ENCODE peak calls at places on chromosomes 11 and 22, in five cellular contexts. D, G, E, T and X are unnamed samples.

GRCh38 chr11:11706022-11706421 is 84.2 kb upstream of the GALNT18 start:
- DNase-seq in G (peak; percentile 59), T (peak; percentile 65), D (no peak), E (no peak), X (no peak)

GRCh38 chr22:30889996-30890480 is 78.5 kb downstream of the MORC2 start:
- DNase-seq in D (no peak), E (no peak), T (no peak), G (no peak), X (peak; percentile 40)

GRCh38 chr11:95082576-95083001 is 7.1 kb upstream of the ENDOD1 start:
- DNase-seq in T (no peak), G (no peak), D (no peak), E (no peak), X (no peak)

GRCh38 chr22:36086170-36086490 is 57.5 kb upstream of the RBFOX2 start:
- DNase-seq in G (no peak), E (peak; percentile 48), T (no peak), D (no peak), X (no peak)

GRCh38 chr11:119179983-119180382 is 5.3 kb upstream of the NHERF4 start:
- DNase-seq in D (no peak), G (no peak), E (no peak), T (no peak), X (no peak)

GRCh38 chr22:47295982-47296381 is 533.5 kb downstream of the TBC1D22A start:
- DNase-seq in T (no peak), D (no peak), G (no peak), E (no peak), X (no peak)

GRCh38 chr11:92253945-92254344 is 29.3 kb downstream of the FAT3 start:
- DNase-seq in G (no peak), D (peak; percentile 49), T (no peak), E (no peak), X (no peak)

GRCh38 chr22:44109417-44109816 is 71.3 kb upstream of the PARVG start:
- DNase-seq in G (peak; percentile 4), T (no peak), D (no peak), E (no peak), X (no peak)

GRCh38 chr22:39723899-39724351 is 153.4 kb downstream of the CACNA1I start:
- DNase-seq in G (no peak), D (peak; percentile 85), T (peak; percentile 16), E (no peak), X (peak; percentile 51)

GRCh38 chr11:2444301-2445106 is at the start of the genes KCNQ1 and TRPM5:
- DNase-seq in G (peak; percentile 61), E (peak; percentile 28), T (no peak), D (no peak), X (peak; percentile 64)

GRCh38 chr11:30392221-30392784 is 69.4 kb downstream of the ARL14EP start:
- DNase-seq in D (peak; percentile 37), G (no peak), T (peak; percentile 2), E (no peak), X (no peak)

GRCh38 chr11:64238999-64239398 is 1.9 kb upstream of the FKBP2 start:
- DNase-seq in D (no peak), E (no peak), G (no peak), T (no peak), X (peak; percentile 49)

GRCh38 chr22:38291201-38291777 is 18.5 kb upstream of the TMEM184B start:
- DNase-seq in T (no peak), G (no peak), E (no peak), D (no peak), X (no peak)

GRCh38 chr11:31959711-31960110 is 131.2 kb upstream of the RCN1 start:
- DNase-seq in T (peak; percentile 43), D (no peak), G (no peak), E (peak; percentile 9), X (no peak)

GRCh38 chr11:17476317-17477083 is at the start of gene ABCC8:
- DNase-seq in E (peak; percentile 22), T (peak; percentile 15), G (no peak), D (no peak), X (no peak)

GRCh38 chr11:116379185-116379828 is 393.5 kb downstream of the BUD13 start:
- DNase-seq in E (no peak), T (no peak), G (no peak), D (peak; percentile 42), X (no peak)

GRCh38 chr11:1011320-1011698 is 25.2 kb downstream of the MUC6 start:
- DNase-seq in T (no peak), E (no peak), G (no peak), D (no peak), X (no peak)

GRCh38 chr22:19448739-19449421 is 1.4 kb upstream of the C22orf39 start:
- DNase-seq in D (no peak), T (no peak), E (no peak), G (no peak), X (no peak)

GRCh38 chr11:118049771-118050170 is 27.1 kb upstream of the TMPRSS4 start:
- DNase-seq in E (no peak), G (no peak), T (no peak), D (no peak), X (no peak)

GRCh38 chr11:29183301-29183700 is 833.5 kb downstream of the KCNA4 start:
- DNase-seq in T (no peak), G (no peak), D (no peak), E (no peak), X (no peak)

GRCh38 chr11:116787436-116787785 is 412 bp downstream of the ZPR1 start:
- DNase-seq in E (no peak), D (no peak), G (no peak), T (no peak), X (no peak)

GRCh38 chr11:109789911-109790310 is 303.3 kb upstream of the ZC3H12C start:
- DNase-seq in T (no peak), E (no peak), G (no peak), D (no peak), X (no peak)

GRCh38 chr11:67195971-67196418 is 70.3 kb upstream of the GRK2 start:
- DNase-seq in D (peak; percentile 33), G (no peak), E (peak; percentile 19), T (no peak), X (no peak)

GRCh38 chr11:66868726-66869291 is 11.9 kb downstream of the LRFN4 start:
- DNase-seq in D (no peak), E (peak; percentile 86), G (no peak), T (peak; percentile 43), X (no peak)

GRCh38 chr11:113369411-113369810 is 18.2 kb upstream of the ANKK1 start:
- DNase-seq in T (no peak), E (no peak), G (no peak), D (no peak), X (no peak)

GRCh38 chr11:76587810-76588454 is 82.6 kb downstream of the LRRC32 start:
- DNase-seq in T (no peak), D (no peak), E (no peak), G (no peak), X (no peak)
- H3K4me1 ChIP-seq in T (peaks cover 4% of the 10 kb centered on the region), D (peaks cover 5% of the 10 kb centered on the region), E (peaks cover 3% of the 10 kb centered on the region), G (peaks cover 3% of the 10 kb centered on the region), X (no peaks in the 10 kb centered on the region)

DNA sequence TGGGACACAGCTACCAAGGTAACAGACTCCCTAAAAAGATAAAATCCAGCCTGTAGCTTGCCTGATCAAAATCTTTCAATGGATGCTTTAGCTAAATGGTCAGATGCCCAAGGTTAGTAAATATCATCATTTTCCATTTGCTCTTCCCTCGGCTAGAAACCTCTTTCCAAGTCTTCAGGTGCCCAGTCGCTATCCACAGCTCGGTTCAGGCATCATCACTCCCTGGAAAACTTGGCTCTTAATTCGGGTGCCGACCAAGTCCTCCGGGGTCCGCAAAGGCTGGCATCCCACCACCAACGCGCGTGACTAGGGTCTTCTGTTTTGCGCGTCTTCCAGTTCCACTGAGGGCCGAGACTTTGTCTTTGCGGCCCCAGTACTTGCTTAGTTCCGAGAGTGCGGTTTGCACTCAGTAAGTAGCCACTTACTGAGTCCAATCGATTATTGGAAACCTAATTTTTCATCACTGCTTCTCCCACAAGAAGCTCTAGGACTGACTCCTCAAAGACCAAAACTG is 44.3 kb downstream of the OR4D9 start:
- DNase-seq in G (no peak), D (no peak), T (no peak), E (no peak), X (no peak)
- H3K4me3 ChIP-seq in G (peak overlapping the region; percentile 69), D (peak overlapping the region; percentile 27), T (no peak overlapping the region), E (peak overlapping the region; percentile 58), X (no peak overlapping the region)

DNA sequence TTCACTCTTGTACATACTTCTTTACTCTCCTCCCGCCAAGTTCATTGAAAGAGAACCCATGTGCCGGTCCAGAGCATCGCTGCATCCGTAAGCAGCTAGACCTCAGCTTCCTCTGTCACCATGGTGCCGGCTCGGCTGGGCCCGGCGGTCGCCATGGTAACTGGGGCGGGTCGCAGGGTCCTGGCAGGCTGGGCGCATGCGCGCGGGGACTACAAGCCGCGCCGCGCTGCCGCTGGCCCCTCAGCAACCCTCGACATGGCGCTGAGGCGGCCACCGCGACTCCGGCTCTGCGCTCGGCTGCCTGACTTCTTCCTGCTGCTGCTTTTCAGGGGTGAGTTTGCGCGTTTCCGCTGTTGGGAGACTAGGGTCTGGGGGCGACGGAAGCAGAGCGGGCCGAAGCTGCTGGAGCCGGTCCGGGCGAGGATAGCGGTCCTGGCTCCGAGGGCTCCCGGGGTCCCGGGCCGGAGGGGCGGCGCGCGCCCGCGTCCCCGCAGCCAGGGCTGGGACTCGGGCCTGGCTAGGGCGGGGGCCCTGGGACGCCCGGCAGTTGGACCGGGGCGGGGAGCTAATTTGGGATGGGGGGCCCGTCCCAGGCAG is at the start of gene JAM3:
- DNase-seq in D (peak; percentile 97), E (peak; percentile 74), T (peak; percentile 72), G (peak; percentile 95), X (peak; percentile 97)
- H3K27ac ChIP-seq in D (peak within 1 kb of the TSS; percentile 53), E (peak within 1 kb of the TSS; percentile 40), T (no peak within 1 kb of the TSS), G (peak within 1 kb of the TSS; percentile 70), X (peak within 1 kb of the TSS; percentile 59)

DNA sequence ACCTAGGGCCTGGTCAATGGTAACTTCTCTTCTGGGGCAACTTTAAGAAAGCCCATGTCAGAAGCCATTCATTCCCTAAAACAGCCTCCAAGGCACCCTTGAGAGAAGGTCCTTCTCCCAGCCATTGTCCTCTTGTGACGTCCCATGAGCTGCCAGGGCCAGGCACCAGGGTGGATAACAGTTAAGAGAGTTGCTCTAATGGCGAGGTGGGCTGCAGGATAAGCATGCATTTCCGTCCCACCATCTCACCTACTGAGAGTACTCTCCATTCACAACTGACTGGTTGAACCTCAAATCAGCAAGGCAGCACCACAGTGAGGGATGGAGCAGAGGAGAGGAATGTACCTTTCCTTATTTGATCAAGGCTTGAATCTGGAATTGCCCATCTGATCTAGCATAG is 14.6 kb downstream of the POU2AF1 start:
- DNase-seq in E (no peak), D (no peak), G (no peak), T (no peak), X (no peak)
- H3K4me1 ChIP-seq in E (no peaks in the 10 kb centered on the region), D (no peaks in the 10 kb centered on the region), G (no peaks in the 10 kb centered on the region), T (peaks cover 10% of the 10 kb centered on the region), X (no peaks in the 10 kb centered on the region)